ENCODE peak calls at places on chromosomes 1 and 21, in seven cellular contexts. One of them, this sample, is unnamed.

GRCh38 chr1:87437663-87438295 is 109.1 kb downstream of the LMO4 start:
- DNase-seq in endothelial cell: no peak
- DNase-seq in COR-L47: peak
- DNase-seq in LHCN-M2: no peak
- DNase-seq in effector memory CD4-positive, alpha-beta T cell: no peak
- DNase-seq in heart right ventricle: no peak
- DNase-seq in activated gamma-delta T cell treated with anti-CD3 and anti-CD28 coated beads, Interleukin-2, amount 50 U/mL, for 16 hours: no peak
- DNase-seq in this sample: no peak

GRCh38 chr21:29677326-29677725 is 262.5 kb downstream of the GRIK1 start:
- DNase-seq in endothelial cell: no peak
- DNase-seq in COR-L47: no peak
- DNase-seq in effector memory CD4-positive, alpha-beta T cell: no peak
- DNase-seq in heart right ventricle: no peak
- DNase-seq in LHCN-M2: no peak
- DNase-seq in activated gamma-delta T cell treated with anti-CD3 and anti-CD28 coated beads, Interleukin-2, amount 50 U/mL, for 16 hours: no peak
- DNase-seq in this sample: no peak

GRCh38 chr1:46495778-46496177 is 6.1 kb downstream of the DMBX1 start:
- DNase-seq in heart right ventricle: no peak
- DNase-seq in LHCN-M2: no peak
- DNase-seq in activated gamma-delta T cell treated with anti-CD3 and anti-CD28 coated beads, Interleukin-2, amount 50 U/mL, for 16 hours: no peak
- DNase-seq in COR-L47: no peak
- DNase-seq in effector memory CD4-positive, alpha-beta T cell: no peak
- DNase-seq in endothelial cell: no peak
- DNase-seq in this sample: no peak

GRCh38 chr21:17793675-17794123 is 25.5 kb downstream of the C21orf91 start:
- DNase-seq in LHCN-M2: peak
- DNase-seq in COR-L47: no peak
- DNase-seq in heart right ventricle: no peak
- DNase-seq in endothelial cell: no peak
- DNase-seq in activated gamma-delta T cell treated with anti-CD3 and anti-CD28 coated beads, Interleukin-2, amount 50 U/mL, for 16 hours: no peak
- DNase-seq in effector memory CD4-positive, alpha-beta T cell: no peak
- DNase-seq in this sample: no peak

GRCh38 chr1:242184955-242185354 is 186.1 kb upstream of the MAP1LC3C start:
- DNase-seq in LHCN-M2: no peak
- DNase-seq in heart right ventricle: no peak
- DNase-seq in endothelial cell: no peak
- DNase-seq in effector memory CD4-positive, alpha-beta T cell: no peak
- DNase-seq in COR-L47: peak
- DNase-seq in activated gamma-delta T cell treated with anti-CD3 and anti-CD28 coated beads, Interleukin-2, amount 50 U/mL, for 16 hours: no peak
- DNase-seq in this sample: no peak

GRCh38 chr1:227901906-227902640 is 45.7 kb downstream of the WNT9A start:
- DNase-seq in COR-L47: no peak
- DNase-seq in endothelial cell: peak
- DNase-seq in activated gamma-delta T cell treated with anti-CD3 and anti-CD28 coated beads, Interleukin-2, amount 50 U/mL, for 16 hours: no peak
- DNase-seq in heart right ventricle: no peak
- DNase-seq in LHCN-M2: peak
- DNase-seq in effector memory CD4-positive, alpha-beta T cell: no peak
- DNase-seq in this sample: no peak

GRCh38 chr1:223556414-223557124 is 108.9 kb downstream of the CAPN8 start:
- DNase-seq in COR-L47: peak
- DNase-seq in endothelial cell: peak
- DNase-seq in activated gamma-delta T cell treated with anti-CD3 and anti-CD28 coated beads, Interleukin-2, amount 50 U/mL, for 16 hours: no peak
- DNase-seq in LHCN-M2: peak
- DNase-seq in heart right ventricle: no peak
- DNase-seq in effector memory CD4-positive, alpha-beta T cell: no peak
- DNase-seq in this sample: peak

GRCh38 chr21:14918542-14918941 is 146.3 kb downstream of the NRIP1 start:
- DNase-seq in endothelial cell: no peak
- DNase-seq in activated gamma-delta T cell treated with anti-CD3 and anti-CD28 coated beads, Interleukin-2, amount 50 U/mL, for 16 hours: no peak
- DNase-seq in effector memory CD4-positive, alpha-beta T cell: no peak
- DNase-seq in heart right ventricle: no peak
- DNase-seq in COR-L47: no peak
- DNase-seq in LHCN-M2: peak
- DNase-seq in this sample: no peak

GRCh38 chr1:53470155-53470554 is 11.0 kb downstream of the DMRTB1 start:
- DNase-seq in endothelial cell: peak
- DNase-seq in COR-L47: no peak
- DNase-seq in activated gamma-delta T cell treated with anti-CD3 and anti-CD28 coated beads, Interleukin-2, amount 50 U/mL, for 16 hours: no peak
- DNase-seq in LHCN-M2: peak
- DNase-seq in effector memory CD4-positive, alpha-beta T cell: no peak
- DNase-seq in heart right ventricle: peak
- DNase-seq in this sample: no peak